ENCODE peak calls at places on chromosomes 13 and 19, in five cellular contexts. H is HFFc6, O is neural crest cell, F is OCI-LY7, Y is heart right ventricle. X is an unnamed sample.

GRCh38 chr13:78826936-78827335 is 168.0 kb upstream of the OBI1 start:
- DNase-seq in H (no peak), O (no peak), F (no peak), Y (no peak), X (no peak)

GRCh38 chr13:105147481-105147880 is 1388.0 kb downstream of the EFNB2 start:
- DNase-seq in H (no peak), O (no peak), F (no peak), Y (no peak), X (no peak)

GRCh38 chr19:33152178-33152577 is 20.3 kb downstream of the WDR88 start:
- DNase-seq in H (no peak), O (no peak), F (no peak), Y (no peak), X (no peak)

GRCh38 chr19:38004100-38004504 is 97.1 kb downstream of the SIPA1L3 start:
- DNase-seq in H (no peak), O (no peak), F (no peak), Y (no peak), X (no peak)

GRCh38 chr19:10766681-10767201 is 48.9 kb downstream of the DNM2 start:
- DNase-seq in H (peak), O (no peak), F (no peak), Y (peak), X (no peak)

GRCh38 chr13:23866420-23867026 is 22.7 kb downstream of the MIPEP start:
- DNase-seq in H (no peak), O (no peak), F (no peak), Y (no peak), X (no peak)

GRCh38 chr13:94662274-94662945 is 49.9 kb downstream of the SOX21 start:
- DNase-seq in H (no peak), O (no peak), F (no peak), Y (no peak), X (no peak)

GRCh38 chr19:35266149-35266903 is 2.4 kb upstream of the USF2 start:
- DNase-seq in H (no peak), O (no peak), F (no peak), Y (no peak), X (no peak)

GRCh38 chr13:56837161-56837560 is 303.6 kb upstream of the PRR20A start:
- DNase-seq in H (no peak), O (no peak), F (no peak), Y (no peak), X (no peak)

GRCh38 chr19:11382898-11383705 is 1.0 kb downstream of the EPOR start:
- DNase-seq in H (peak), O (peak), F (peak), Y (peak), X (peak)

GRCh38 chr19:44694184-44694579 is 4.8 kb upstream of the CEACAM16 start:
- DNase-seq in H (no peak), O (no peak), F (no peak), Y (no peak), X (no peak)

GRCh38 chr13:113152894-113153809 is 5.3 kb upstream of the PROZ start:
- DNase-seq in H (no peak), O (peak), F (peak), Y (peak), X (peak)

GRCh38 chr19:36128392-36128736 is 11.5 kb upstream of the CAPNS1 start:
- DNase-seq in H (no peak), O (no peak), F (peak), Y (peak), X (no peak)

GRCh38 chr19:47609885-47610545 is 1.1 kb downstream of the BICRA start:
- DNase-seq in H (peak), O (peak), F (peak), Y (peak), X (peak)

GRCh38 chr19:9940778-9941177 is 4.5 kb upstream of the OLFM2 start:
- DNase-seq in H (peak), O (no peak), F (no peak), Y (no peak), X (no peak)

GRCh38 chr19:16061943-16062342 is 14.4 kb upstream of the TPM4 start:
- DNase-seq in H (no peak), O (no peak), F (no peak), Y (no peak), X (peak)

GRCh38 chr19:43570174-43570791 is 5.0 kb downstream of the XRCC1 start:
- DNase-seq in H (no peak), O (no peak), F (peak), Y (no peak), X (no peak)

GRCh38 chr13:73754727-73755292 is 379.4 kb downstream of the KLF12 start:
- DNase-seq in H (peak), O (peak), F (peak), Y (no peak), X (peak)

GRCh38 chr13:42707596-42707995 is 73.8 kb upstream of the FAM216B start:
- DNase-seq in H (no peak), O (no peak), F (no peak), Y (no peak), X (no peak)

GRCh38 chr13:61414686-61415664 is 674 bp downstream of the PCDH20 start:
- DNase-seq in H (no peak), O (peak), F (no peak), Y (peak), X (no peak)

GRCh38 chr13:40468227-40468838 is 198.1 kb downstream of the FOXO1 start:
- DNase-seq in H (no peak), O (no peak), F (no peak), Y (no peak), X (no peak)
- TF ChIP-seq CTCF in H (no peak), O (no peak), F (no peak), Y (no peak), X (no peak)

GRCh38 chr19:5892772-5893275 is 10.8 kb downstream of the NDUFA11 start:
- DNase-seq in H (no peak), O (no peak), F (no peak), Y (no peak), X (no peak)
- TF ChIP-seq CTCF in H (peak), O (no peak), F (peak), Y (no peak), X (no peak)

GRCh38 chr13:30409911-30410704 is 12.2 kb upstream of the UBE2L5 start:
- DNase-seq in H (peak), O (no peak), F (no peak), Y (no peak), X (no peak)
- TF ChIP-seq CTCF in H (no peak), O (no peak), F (no peak), Y (no peak), X (no peak)

DNA sequence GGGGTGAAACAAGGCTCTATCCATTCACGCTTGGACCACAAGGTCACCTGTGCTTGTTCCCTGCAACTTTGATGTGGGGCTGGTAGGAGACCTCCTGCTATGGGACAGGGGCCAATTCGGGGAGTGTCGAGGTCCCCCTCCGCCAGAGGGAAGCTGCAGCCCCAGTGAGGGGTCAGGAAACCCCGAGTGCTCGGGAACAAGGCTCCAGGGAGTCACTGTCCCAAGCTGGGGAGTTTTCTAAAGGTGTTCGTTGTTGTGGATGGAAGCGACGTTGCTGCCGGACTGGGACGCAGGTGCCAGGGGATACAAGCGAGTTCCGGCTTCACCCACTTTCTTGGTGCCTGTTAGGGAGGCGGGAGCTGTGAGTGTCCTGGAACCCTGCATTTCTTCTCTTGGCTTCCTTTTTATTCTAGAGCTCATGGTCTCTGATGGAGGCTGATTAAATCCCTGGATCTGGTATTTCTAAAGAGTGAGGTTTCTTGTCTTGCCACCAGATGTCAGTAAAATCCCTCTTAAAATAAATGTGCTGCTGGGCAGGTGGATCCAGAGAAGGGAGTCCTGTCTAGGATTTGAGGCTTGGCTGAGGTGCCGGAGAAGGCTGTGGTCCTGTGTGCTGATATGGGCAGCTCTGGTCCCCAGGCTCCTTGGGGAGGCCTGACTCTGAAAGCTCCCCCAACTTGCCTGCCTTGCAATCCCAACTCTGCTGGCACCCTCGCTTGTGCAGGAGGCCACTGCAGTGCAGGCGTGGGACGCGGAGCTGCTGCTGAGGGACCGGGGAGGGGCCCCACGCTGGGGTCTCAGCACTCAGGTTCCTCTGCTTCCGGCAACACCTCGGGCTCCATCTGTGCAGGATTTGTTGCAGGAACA is 153.9 kb downstream of the TEX29 start:
- DNase-seq in H (peak), O (peak), F (peak), Y (no peak), X (peak)
- TF ChIP-seq CTCF in H (peak), O (peak), F (peak), Y (peak), X (no peak)

GRCh38 chr19:19475845-19476828 is 39.2 kb downstream of the TSSK6 start:
- DNase-seq in H (peak), O (no peak), F (peak), Y (no peak), X (no peak)
- TF ChIP-seq CTCF in H (peak), O (peak), F (peak), Y (no peak), X (no peak)

DNA sequence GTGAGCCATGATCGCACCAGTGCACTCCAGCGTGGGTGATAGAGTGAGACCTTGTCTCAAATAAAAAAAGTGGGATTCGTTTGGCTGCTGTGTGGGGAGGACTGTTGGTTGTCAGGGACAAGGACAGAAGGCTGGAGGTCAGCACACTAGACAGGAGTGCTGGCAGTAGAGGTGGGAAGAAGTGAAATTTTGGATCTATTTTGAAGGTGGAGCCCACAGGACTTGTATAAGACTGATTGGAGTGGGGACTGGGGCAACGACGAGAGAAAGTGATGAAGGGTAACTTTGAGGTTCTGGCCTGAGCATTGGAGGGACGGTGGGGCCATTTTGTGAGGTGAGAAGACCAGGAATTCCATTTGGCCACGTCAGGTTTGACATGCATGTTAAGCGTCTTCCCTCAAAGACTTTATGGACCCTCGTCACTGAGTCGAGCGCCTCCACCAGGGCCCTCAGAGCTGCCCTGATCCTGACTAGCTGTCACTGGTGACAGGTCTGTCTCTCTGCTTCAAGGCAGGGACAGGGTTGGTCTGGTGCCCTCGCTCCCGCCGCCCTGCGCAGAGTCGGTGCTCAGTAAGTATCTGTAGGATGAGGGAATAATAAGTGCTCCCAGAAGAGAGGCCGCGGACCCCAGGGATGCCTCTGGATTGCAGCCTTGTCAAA is 673 bp downstream of the CTU1 start:
- DNase-seq in H (peak), O (no peak), F (peak), Y (no peak), X (no peak)
- TF ChIP-seq CTCF in H (no peak), O (peak), F (peak), Y (no peak), X (no peak)

GRCh38 chr13:28340272-28340793 is 154.6 kb downstream of the FLT1 start:
- DNase-seq in H (peak), O (no peak), F (no peak), Y (no peak), X (no peak)
- TF ChIP-seq CTCF in H (no peak), O (no peak), F (no peak), Y (no peak), X (no peak)

GRCh38 chr19:41587838-41588210 is 11.9 kb downstream of the CEACAM21 start:
- DNase-seq in H (no peak), O (no peak), F (no peak), Y (no peak), X (no peak)

GRCh38 chr19:41588497-41589209 is 12.7 kb downstream of the CEACAM21 start:
- DNase-seq in H (peak), O (no peak), F (peak), Y (no peak), X (peak)

GRCh38 chr19:41589371-41589770 is 13.4 kb downstream of the CEACAM21 start:
- DNase-seq in H (no peak), O (no peak), F (no peak), Y (no peak), X (no peak)

GRCh38 chr19:41586064-41586463 is 10.1 kb downstream of the CEACAM21 start:
- DNase-seq in H (no peak), O (no peak), F (no peak), Y (no peak), X (no peak)

DNA sequence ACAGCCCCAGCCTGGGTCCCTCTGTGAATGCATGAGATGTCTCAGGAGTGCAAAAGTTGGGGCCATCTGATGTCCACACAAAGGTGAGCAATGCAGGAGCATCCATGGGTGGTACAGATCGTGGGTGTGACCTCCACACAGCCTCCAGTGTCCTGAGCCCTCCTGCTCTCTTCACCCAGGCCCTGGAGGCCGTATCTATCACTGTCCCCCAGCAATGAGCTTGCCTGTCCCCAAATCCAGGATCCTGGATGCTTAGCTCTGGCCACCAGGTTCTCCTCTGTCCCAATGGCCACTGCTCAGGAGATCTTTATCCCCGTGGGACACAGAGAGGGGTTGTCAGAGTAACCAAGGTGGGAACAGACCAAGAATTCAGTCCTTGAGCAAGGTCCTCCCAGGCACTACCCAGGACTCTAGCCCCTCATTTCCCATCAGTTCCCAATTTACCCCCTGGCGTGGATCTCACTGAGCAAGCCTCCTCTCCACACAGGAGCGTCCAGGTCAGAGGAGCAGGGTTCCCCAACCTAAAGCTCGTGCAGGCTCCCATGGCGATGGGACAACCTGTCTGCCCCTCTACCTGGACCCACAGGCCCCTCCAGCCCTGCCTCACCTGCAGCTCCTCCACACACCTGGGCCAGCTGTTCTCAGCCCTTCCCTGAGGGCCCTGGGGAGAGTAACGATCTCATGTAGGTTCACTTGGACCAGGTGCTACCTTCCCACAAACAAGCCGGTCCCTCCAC is 11.3 kb downstream of the CEACAM21 start:
- DNase-seq in H (no peak), O (no peak), F (no peak), Y (no peak), X (no peak)
- TF ChIP-seq CTCF in H (no peak), O (no peak), F (no peak), Y (no peak), X (no peak)

GRCh38 chr19:2722541-2723344 is 1.6 kb upstream of the DIRAS1 start:
- DNase-seq in H (peak), O (no peak), F (no peak), Y (peak), X (no peak)

GRCh38 chr19:2723345-2723715 is 2.2 kb upstream of the DIRAS1 start:
- DNase-seq in H (no peak), O (no peak), F (no peak), Y (no peak), X (no peak)

GRCh38 chr19:2723747-2724146 is 2.6 kb upstream of the DIRAS1 start:
- DNase-seq in H (no peak), O (no peak), F (no peak), Y (no peak), X (no peak)

GRCh38 chr19:2726160-2726855 is 5.1 kb upstream of the DIRAS1 start:
- DNase-seq in H (no peak), O (no peak), F (no peak), Y (no peak), X (no peak)

GRCh38 chr19:2724148-2724557 is 3.0 kb upstream of the DIRAS1 start:
- DNase-seq in H (no peak), O (no peak), F (no peak), Y (no peak), X (no peak)
- TF ChIP-seq CTCF in H (peak), O (no peak), F (peak), Y (no peak), X (no peak)